ENCODE peak calls at places on chromosomes 12 and 14, in seven cellular contexts. O is EL, Z is WERI-Rb-1, J is keratinocyte, X is kidney epithelial cell, L is iris pigment epithelial cell, K is endothelial cell. A is an unnamed sample.

GRCh38 chr14:50520947-50521815 is 11.2 kb downstream of the MAP4K5 start:
- DNase-seq in X (no peak), O (peak; percentile 93), L (peak; percentile 95), J (peak; percentile 57), K (no peak), Z (no peak), A (peak; percentile 65)

GRCh38 chr12:13211859-13212664 is 15.5 kb downstream of the EMP1 start:
- DNase-seq in K (peak; percentile 72), O (peak; percentile 75), J (no peak), Z (peak; percentile 62), X (no peak), L (peak; percentile 70), A (peak; percentile 56)

GRCh38 chr12:46187023-46187422 is 81.8 kb downstream of the SLC38A1 start:
- DNase-seq in O (peak; percentile 31), K (no peak), Z (no peak), L (peak; percentile 91), X (no peak), J (no peak), A (peak; percentile 16)

GRCh38 chr14:96629082-96629481 is 126.9 kb downstream of the PAPOLA start:
- DNase-seq in J (no peak), Z (no peak), L (no peak), O (no peak), X (no peak), K (no peak), A (no peak)

GRCh38 chr12:31238764-31239387 is 87.1 kb downstream of the SINHCAF start:
- DNase-seq in K (peak; percentile 75), X (no peak), J (no peak), L (peak; percentile 59), O (peak; percentile 68), Z (peak; percentile 75), A (peak; percentile 8)

GRCh38 chr12:115185529-115185928 is 501.6 kb upstream of the TBX3 start:
- DNase-seq in Z (no peak), J (no peak), O (no peak), L (peak; percentile 16), X (no peak), K (no peak), A (no peak)

GRCh38 chr14:21087294-21088091 is 11.0 kb downstream of the ZNF219 start:
- DNase-seq in Z (no peak), K (peak; percentile 66), O (peak; percentile 91), J (no peak), X (no peak), L (peak; percentile 95), A (peak; percentile 96)

GRCh38 chr14:23469127-23469905 is at the start of gene NGDN:
- DNase-seq in L (peak; percentile 100), Z (peak; percentile 92), J (peak; percentile 99), O (peak; percentile 100), K (peak; percentile 92), X (peak; percentile 100), A (peak; percentile 100)

GRCh38 chr12:19783547-19784444 is 344.5 kb downstream of the AEBP2 start:
- DNase-seq in O (no peak), Z (peak; percentile 59), L (no peak), J (no peak), X (no peak), K (no peak), A (no peak)